ENCODE peak calls at places on chromosomes 3 and 15, in five cellular contexts. One of them, this sample, is unnamed.

GRCh38 chr3:111454551-111454950 is 87.4 kb upstream of the CD96 start:
- DNase-seq in ovary: no peak
- DNase-seq in skeletal muscle cell: no peak
- DNase-seq in cardiac septum: no peak
- DNase-seq in CD4-positive, CD25-positive, alpha-beta regulatory T cell: no peak
- DNase-seq in this sample: no peak

GRCh38 chr3:42263354-42264346 is 2.3 kb downstream of the CCK start:
- DNase-seq in ovary: no peak
- DNase-seq in skeletal muscle cell: no peak
- DNase-seq in cardiac septum: no peak
- DNase-seq in CD4-positive, CD25-positive, alpha-beta regulatory T cell: peak
- DNase-seq in this sample: no peak

GRCh38 chr15:44300567-44300966 is 12.0 kb downstream of the GOLM2 start:
- DNase-seq in CD4-positive, CD25-positive, alpha-beta regulatory T cell: no peak
- DNase-seq in skeletal muscle cell: no peak
- DNase-seq in ovary: no peak
- DNase-seq in cardiac septum: no peak
- DNase-seq in this sample: no peak

GRCh38 chr3:112640333-112640863 is 545 bp downstream of the CCDC80 start:
- DNase-seq in skeletal muscle cell: peak
- DNase-seq in ovary: peak
- DNase-seq in CD4-positive, CD25-positive, alpha-beta regulatory T cell: no peak
- DNase-seq in cardiac septum: no peak
- DNase-seq in this sample: no peak

GRCh38 chr3:129608087-129608935 is 1.8 kb upstream of the PLXND1 start:
- DNase-seq in cardiac septum: no peak
- DNase-seq in ovary: no peak
- DNase-seq in skeletal muscle cell: no peak
- DNase-seq in CD4-positive, CD25-positive, alpha-beta regulatory T cell: no peak
- DNase-seq in this sample: no peak

GRCh38 chr3:46987485-46988401 is 8.3 kb downstream of the NBEAL2 start:
- DNase-seq in cardiac septum: peak
- DNase-seq in CD4-positive, CD25-positive, alpha-beta regulatory T cell: peak
- DNase-seq in ovary: no peak
- DNase-seq in skeletal muscle cell: no peak
- DNase-seq in this sample: no peak

GRCh38 chr3:76063019-76063418 is 277.7 kb upstream of the ZNF717 start:
- DNase-seq in ovary: no peak
- DNase-seq in skeletal muscle cell: peak
- DNase-seq in CD4-positive, CD25-positive, alpha-beta regulatory T cell: no peak
- DNase-seq in cardiac septum: no peak
- DNase-seq in this sample: no peak

GRCh38 chr15:78620839-78621421 is at the start of gene CHRNA3:
- DNase-seq in skeletal muscle cell: no peak
- DNase-seq in ovary: no peak
- DNase-seq in CD4-positive, CD25-positive, alpha-beta regulatory T cell: no peak
- DNase-seq in cardiac septum: no peak
- DNase-seq in this sample: peak

GRCh38 chr15:62902821-62903220 is 139.7 kb upstream of the TPM1 start:
- DNase-seq in cardiac septum: no peak
- DNase-seq in ovary: no peak
- DNase-seq in skeletal muscle cell: no peak
- DNase-seq in CD4-positive, CD25-positive, alpha-beta regulatory T cell: no peak
- DNase-seq in this sample: no peak

GRCh38 chr3:145807990-145808389 is 353.0 kb downstream of the PLOD2 start:
- DNase-seq in ovary: no peak
- DNase-seq in skeletal muscle cell: peak
- DNase-seq in CD4-positive, CD25-positive, alpha-beta regulatory T cell: no peak
- DNase-seq in cardiac septum: no peak
- DNase-seq in this sample: no peak

GRCh38 chr3:5014431-5014830 is 35.2 kb downstream of the BHLHE40 start:
- DNase-seq in ovary: no peak
- DNase-seq in cardiac septum: no peak
- DNase-seq in skeletal muscle cell: no peak
- DNase-seq in CD4-positive, CD25-positive, alpha-beta regulatory T cell: no peak
- DNase-seq in this sample: no peak

GRCh38 chr3:12553921-12554391 is 2.9 kb upstream of the MKRN2 start:
- DNase-seq in skeletal muscle cell: no peak
- DNase-seq in ovary: no peak
- DNase-seq in CD4-positive, CD25-positive, alpha-beta regulatory T cell: peak
- DNase-seq in cardiac septum: no peak
- DNase-seq in this sample: no peak